ENCODE peak calls at places on chromosome X, in five cellular contexts. H, S, C, F and N are unnamed samples.

GRCh38 chrX:9153299-9153698 is 119.4 kb upstream of the FAM9B start:
- DNase-seq in H (peak), C (peak), F (no peak), S (no peak), N (no peak)

GRCh38 chrX:119760026-119760902 is 1.9 kb downstream of the SOWAHD start:
- DNase-seq in S (no peak), C (no peak), H (no peak), F (no peak), N (no peak)

GRCh38 chrX:102739642-102740041 is 19.1 kb downstream of the GPRASP3 start:
- DNase-seq in H (peak), C (peak), F (no peak), S (no peak), N (no peak)

GRCh38 chrX:132426695-132427281 is 62.0 kb downstream of the MBNL3 start:
- DNase-seq in H (peak), F (no peak), C (peak), S (no peak), N (no peak)

GRCh38 chrX:36431819-36432218 is 512.3 kb downstream of the CFAP47 start:
- DNase-seq in H (peak), C (peak), F (no peak), S (peak), N (no peak)

GRCh38 chrX:123339201-123339905 is 155.3 kb downstream of the GRIA3 start:
- DNase-seq in C (peak), S (no peak), H (no peak), F (no peak), N (no peak)

GRCh38 chrX:16320765-16321355 is 153.6 kb downstream of the MAGEB17 start:
- DNase-seq in F (no peak), H (peak), S (no peak), C (peak), N (no peak)

GRCh38 chrX:74613350-74614192 is 853 bp downstream of the RLIM start:
- DNase-seq in F (no peak), C (peak), H (peak), S (peak), N (no peak)

GRCh38 chrX:131262738-131263679 is 26.1 kb downstream of the IGSF1 start:
- DNase-seq in H (no peak), S (peak), C (no peak), F (peak), N (no peak)

GRCh38 chrX:100643943-100644587 is at the start of gene SRPX2:
- DNase-seq in C (peak), H (peak), S (no peak), F (no peak), N (no peak)

GRCh38 chrX:11111038-11111851 is at the start of gene HCCS:
- DNase-seq in F (peak), H (peak), C (peak), S (peak), N (peak)
- H3K18ac ChIP-seq in F (peak), H (peak), C (peak), S (no peak), N (peak)

GRCh38 chrX:65926095-65927019 is 113.5 kb downstream of the VSIG4 start:
- DNase-seq in H (no peak), F (no peak), C (no peak), S (no peak), N (no peak)
- H2AK5ac ChIP-seq in H (no peak), F (no peak), C (no peak), S (no peak), N (no peak)

DNA sequence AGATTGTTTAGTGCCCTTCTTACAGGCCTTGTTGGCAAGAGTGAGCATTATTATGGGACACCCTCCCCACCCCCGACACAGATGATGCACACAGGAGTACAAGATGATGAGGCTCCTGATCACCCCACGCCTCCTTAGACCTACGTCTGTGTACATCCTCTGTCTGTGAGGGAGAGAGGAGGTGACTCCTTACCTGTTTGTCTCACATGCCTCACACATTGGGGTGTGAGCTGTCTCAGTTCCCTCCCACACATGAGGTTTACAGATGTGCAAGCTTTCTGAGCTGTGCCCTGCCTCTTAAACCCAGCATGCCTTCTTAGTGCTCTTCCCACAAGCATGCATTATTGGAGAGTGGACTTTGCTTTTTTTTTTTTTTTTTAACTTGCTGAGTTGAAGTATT is 76.7 kb downstream of the CLCN5 start:
- DNase-seq in F (no peak), S (no peak), H (no peak), C (no peak), N (no peak)
- H3K18ac ChIP-seq in F (no peak), S (no peak), H (no peak), C (no peak), N (no peak)

GRCh38 chrX:367866-368265 is 18.8 kb downstream of the PPP2R3B start:
- DNase-seq in H (no peak), F (no peak), C (no peak), S (no peak), N (no peak)
- H2AK5ac ChIP-seq in H (no peak), F (no peak), C (no peak), S (no peak), N (no peak)

GRCh38 chrX:2499507-2499906 is 1.3 kb downstream of the DHRSX start:
- DNase-seq in S (no peak), F (no peak), H (no peak), C (no peak), N (no peak)

GRCh38 chrX:2501246-2502102 is 698 bp upstream of the DHRSX start:
- DNase-seq in S (no peak), F (no peak), C (no peak), H (no peak), N (no peak)

GRCh38 chrX:2502120-2502667 is 1.4 kb upstream of the DHRSX start:
- DNase-seq in H (no peak), C (no peak), F (no peak), S (no peak), N (no peak)

GRCh38 chrX:2500091-2500680 is 590 bp downstream of the DHRSX start:
- DNase-seq in C (peak), S (peak), F (peak), H (peak), N (no peak)

DNA sequence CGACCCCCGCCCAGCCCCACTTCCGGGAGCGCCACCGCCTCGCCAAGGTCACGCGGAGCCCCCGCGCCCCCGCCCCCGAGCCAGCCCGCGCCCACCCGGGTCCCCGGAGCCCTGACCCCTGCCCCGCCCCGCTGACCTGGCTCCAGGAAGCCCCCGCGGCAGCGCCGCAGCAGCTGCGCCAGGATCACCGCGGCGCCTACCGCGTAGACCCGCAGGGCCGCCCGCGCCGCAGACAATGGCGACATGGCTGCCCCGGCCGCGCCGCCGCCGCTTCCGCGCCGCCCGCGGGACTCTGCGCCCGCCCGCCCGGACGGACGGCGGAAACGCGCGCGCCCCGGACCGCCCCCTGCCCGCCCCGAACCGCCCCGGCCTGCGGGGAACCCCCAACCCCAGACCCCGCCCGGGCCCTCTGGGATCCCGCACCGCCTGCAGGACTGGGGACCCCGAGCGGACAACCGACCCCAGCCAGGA is at the start of the genes DHRSX and ZBED1:
- DNase-seq in H (no peak), S (peak), F (no peak), C (peak), N (peak)
- H3K18ac ChIP-seq in H (no peak), S (peak), F (peak), C (peak), N (peak)

GRCh38 chrX:147635186-147635585 is 276.5 kb upstream of the FMR1 start:
- DNase-seq in H (no peak), F (no peak), C (no peak), S (no peak), N (no peak)
- H2AK5ac ChIP-seq in H (no peak), F (no peak), C (no peak), S (no peak), N (no peak)

DNA sequence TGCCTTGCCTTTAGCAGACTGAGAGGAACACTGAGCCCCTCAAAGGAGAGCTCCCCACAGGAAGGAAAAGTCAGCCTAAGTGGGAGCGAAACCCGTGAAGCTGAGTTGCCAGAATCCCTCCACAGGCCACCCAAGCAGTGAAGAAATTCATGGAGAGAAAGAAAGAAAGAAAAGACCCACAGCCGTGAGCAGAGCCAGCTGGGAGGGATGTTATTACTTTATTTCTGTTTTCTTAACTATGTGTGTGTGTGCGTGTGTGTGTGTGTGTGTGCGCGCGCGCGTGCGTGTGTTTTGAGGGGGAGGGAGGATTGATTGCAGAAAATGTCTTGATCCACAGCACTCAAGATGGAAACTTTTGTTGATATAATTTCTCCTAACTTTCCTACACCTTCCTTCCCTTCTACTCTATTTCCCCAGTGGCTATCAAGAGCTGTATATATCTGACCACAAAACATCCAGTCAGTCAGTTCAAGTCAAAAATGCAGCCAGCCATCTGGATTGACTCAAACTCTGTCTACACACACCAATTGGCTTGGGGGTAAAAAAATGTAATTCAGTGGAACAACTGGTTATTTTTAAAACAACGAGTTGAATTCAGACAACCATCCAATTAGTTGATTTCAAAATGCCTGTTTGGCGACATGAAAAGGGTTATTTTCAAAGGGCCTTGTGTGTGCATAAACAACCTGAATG is 13.8 kb upstream of the GPC3 start:
- DNase-seq in C (peak), F (no peak), S (no peak), H (no peak), N (no peak)
- H3K18ac ChIP-seq in C (no peak), F (no peak), S (no peak), H (no peak), N (no peak)

DNA sequence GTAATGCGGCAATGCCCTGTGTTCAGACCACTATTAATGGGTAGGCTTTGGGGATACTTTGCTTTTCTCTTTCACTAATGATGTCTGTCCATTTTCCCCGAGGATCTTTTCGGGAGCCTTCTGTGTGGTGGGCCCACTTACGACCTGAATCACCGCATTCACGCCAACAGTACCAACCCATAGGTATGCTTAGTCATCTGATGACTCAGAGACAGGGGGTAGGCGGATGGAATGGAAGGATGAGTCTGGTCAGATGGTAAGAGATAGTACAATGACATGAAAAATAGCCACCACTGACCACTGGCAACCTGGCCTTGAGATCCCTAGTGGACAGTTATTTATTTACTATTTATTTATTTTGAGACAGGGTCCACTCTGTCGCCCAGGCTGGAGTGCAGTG is 76.0 kb upstream of the DHRSX start:
- DNase-seq in H (no peak), S (peak), C (no peak), F (no peak), N (no peak)
- H2AK5ac ChIP-seq in H (no peak), S (no peak), C (no peak), F (no peak), N (no peak)

GRCh38 chrX:20594985-20595384 is 328.3 kb upstream of the RPS6KA3 start:
- DNase-seq in S (peak), H (no peak), C (no peak), F (no peak), N (peak)

GRCh38 chrX:20593402-20593801 is 326.7 kb upstream of the RPS6KA3 start:
- DNase-seq in S (no peak), F (no peak), H (no peak), C (no peak), N (no peak)

GRCh38 chrX:20593836-20594235 is 327.1 kb upstream of the RPS6KA3 start:
- DNase-seq in S (peak), C (no peak), H (no peak), F (no peak), N (no peak)

GRCh38 chrX:20595928-20596550 is 329.3 kb upstream of the RPS6KA3 start:
- DNase-seq in C (peak), H (no peak), F (peak), S (peak), N (no peak)

DNA sequence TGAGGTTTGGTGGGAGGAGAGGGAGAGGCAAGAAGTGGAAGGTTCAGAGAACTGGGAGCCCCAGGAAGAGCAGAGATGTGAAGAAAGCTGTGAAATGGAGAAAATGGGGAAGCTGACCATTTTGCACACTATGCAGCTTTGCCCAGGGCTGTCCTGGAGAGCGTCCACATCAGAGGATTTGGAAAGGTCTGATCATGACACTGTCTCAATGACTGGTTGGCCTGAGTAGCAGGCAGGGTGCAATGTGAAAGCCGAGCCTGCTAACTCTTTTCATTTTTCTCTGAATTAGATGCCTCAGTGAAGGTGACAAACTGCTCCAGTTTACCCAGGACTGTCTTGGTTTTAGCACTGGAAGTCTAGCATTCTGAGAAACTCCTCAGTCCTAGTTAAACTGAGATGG is 330.1 kb upstream of the RPS6KA3 start:
- DNase-seq in S (no peak), C (no peak), H (no peak), F (no peak), N (no peak)
- H3K18ac ChIP-seq in S (no peak), C (no peak), H (no peak), F (no peak), N (no peak)